ENCODE peak calls at places on chromosomes 11 and 22, in six cellular contexts. T is activated CD8-positive, alpha-beta memory T cell treated with anti-CD3 and anti-CD28 coated beads for 1 hour; M is gastrocnemius medialis; C is AG09319; L is GM13976; F is heart right ventricle. E is an unnamed sample.
A peak's percentile ranks its signal among the peaks of the same experiment; 100 is the strongest.

GRCh38 chr11:22802861-22803260 is 26.7 kb downstream of the SVIP start:
- DNase-seq in F (no peak), M (no peak), L (no peak), T (no peak), C (no peak), E (no peak)

GRCh38 chr11:12232160-12232559 is 121.8 kb downstream of the MICAL2 start:
- DNase-seq in L (no peak), C (no peak), M (no peak), F (no peak), T (no peak), E (no peak)

GRCh38 chr22:20823264-20823663 is 35.3 kb downstream of the PI4KA start:
- DNase-seq in L (no peak), M (no peak), F (no peak), C (no peak), T (no peak), E (no peak)

GRCh38 chr22:36658900-36659299 is 44.7 kb downstream of the CACNG2 start:
- DNase-seq in M (no peak), L (no peak), T (no peak), C (no peak), F (no peak), E (no peak)

GRCh38 chr22:49869855-49870712 is 16.4 kb downstream of the ZBED4 start:
- DNase-seq in L (no peak), C (no peak), F (no peak), M (no peak), T (no peak), E (no peak)

GRCh38 chr22:44672632-44673031 is 29.4 kb upstream of the PRR5 start:
- DNase-seq in M (no peak), C (no peak), L (no peak), T (no peak), F (no peak), E (no peak)

GRCh38 chr11:20387262-20388095 is at the start of gene PRMT3:
- DNase-seq in M (peak; percentile 92), F (peak; percentile 97), T (peak; percentile 80), C (peak; percentile 89), L (peak; percentile 97), E (peak; percentile 76)

GRCh38 chr11:77619576-77620198 is 17.9 kb downstream of the CLNS1A start:
- DNase-seq in T (no peak), M (no peak), L (peak; percentile 29), C (no peak), F (no peak), E (no peak)

GRCh38 chr22:44460287-44461082 is 37.5 kb downstream of the RTL6 start:
- DNase-seq in F (no peak), L (no peak), M (no peak), C (no peak), T (no peak), E (no peak)

GRCh38 chr11:80240245-80240644 is 799.4 kb upstream of the TENM4 start:
- DNase-seq in T (no peak), L (no peak), M (no peak), C (no peak), F (no peak), E (no peak)

GRCh38 chr11:107859459-107860239 is 1.1 kb upstream of the SLC35F2 start:
- DNase-seq in F (peak; percentile 43), L (peak; percentile 43), T (no peak), M (peak; percentile 30), C (no peak), E (no peak)

GRCh38 chr22:35544189-35544588 is 3.6 kb downstream of the RASD2 start:
- DNase-seq in M (no peak), C (no peak), L (no peak), F (no peak), T (no peak), E (no peak)

GRCh38 chr11:90805172-90805571 is 582.3 kb upstream of the CHORDC1 start:
- DNase-seq in C (no peak), M (no peak), T (no peak), L (no peak), F (no peak), E (no peak)

GRCh38 chr11:47914743-47915142 is 65.6 kb upstream of the PTPRJ start:
- DNase-seq in C (no peak), L (no peak), F (no peak), T (no peak), M (no peak), E (no peak)

GRCh38 chr11:110972640-110973039 is 260.4 kb upstream of the ARHGAP20 start:
- DNase-seq in T (no peak), C (peak; percentile 63), M (no peak), F (no peak), L (no peak), E (no peak)

GRCh38 chr11:65485820-65486219 is 13.0 kb upstream of the MALAT1 start:
- DNase-seq in T (no peak), F (no peak), L (no peak), M (peak; percentile 10), C (no peak), E (no peak)

GRCh38 chr11:84719935-84720577 is 907.1 kb downstream of the DLG2 start:
- DNase-seq in M (no peak), L (no peak), C (no peak), F (peak; percentile 11), T (no peak), E (no peak)

GRCh38 chr22:40361100-40361499 is 9.3 kb upstream of the SGSM3 start:
- DNase-seq in T (no peak), F (no peak), L (no peak), C (no peak), M (no peak), E (no peak)

GRCh38 chr11:61688368-61689163 is 8.4 kb downstream of the DAGLA start:
- DNase-seq in F (peak; percentile 70), T (no peak), C (peak; percentile 74), L (no peak), M (peak; percentile 77), E (no peak)

GRCh38 chr11:104000798-104001197 is 35.6 kb upstream of the DDI1 start:
- DNase-seq in T (no peak), F (no peak), M (no peak), L (no peak), C (no peak), E (no peak)

GRCh38 chr11:17014774-17015638 is 792 bp upstream of the PLEKHA7 start:
- DNase-seq in T (no peak), M (no peak), F (no peak), L (peak; percentile 76), C (no peak), E (no peak)

GRCh38 chr22:49391436-49391835 is 436.2 kb downstream of the BRD1 start:
- DNase-seq in L (no peak), F (no peak), T (no peak), M (no peak), C (no peak), E (no peak)

GRCh38 chr11:48107188-48107704 is 109.4 kb upstream of the OR4B1 start:
- DNase-seq in C (peak; percentile 11), L (peak; percentile 65), M (no peak), F (no peak), T (no peak), E (no peak)

GRCh38 chr11:62725686-62726085 is 1.6 kb downstream of the HNRNPUL2 start:
- DNase-seq in M (no peak), F (no peak), T (no peak), L (no peak), C (no peak), E (no peak)

GRCh38 chr22:41831383-41831782 is 1.5 kb upstream of the SREBF2 start:
- DNase-seq in M (peak; percentile 46), T (no peak), L (no peak), C (no peak), F (no peak), E (no peak)

GRCh38 chr22:24768537-24769374 is 5.8 kb downstream of the PIWIL3 start:
- DNase-seq in C (peak; percentile 18), F (no peak), L (peak; percentile 63), M (peak; percentile 16), T (no peak), E (no peak)

GRCh38 chr11:69894126-69895047 is 75.2 kb upstream of the FGF3 start:
- DNase-seq in M (no peak), T (no peak), F (no peak), C (no peak), L (no peak), E (no peak)

GRCh38 chr11:43735115-43735514 is 54.6 kb downstream of the HSD17B12 start:
- DNase-seq in T (no peak), F (no peak), C (no peak), L (no peak), M (no peak), E (no peak)

GRCh38 chr11:94127632-94128031 is 1.0 kb upstream of the PANX1 start:
- DNase-seq in M (no peak), F (no peak), T (no peak), L (no peak), C (no peak), E (no peak)

GRCh38 chr11:131609921-131610320 is 239.5 kb downstream of the NTM start:
- DNase-seq in M (no peak), T (no peak), F (no peak), C (no peak), L (no peak), E (no peak)

GRCh38 chr11:100956321-100956720 is 173.3 kb downstream of the PGR start:
- DNase-seq in M (no peak), L (no peak), F (no peak), T (no peak), C (no peak), E (no peak)

GRCh38 chr11:46120361-46120710 is 918 bp downstream of the PHF21A start:
- DNase-seq in F (peak; percentile 42), T (no peak), M (no peak), C (no peak), L (no peak), E (no peak)

GRCh38 chr11:71200172-71200716 is 52.1 kb downstream of the SHANK2 start:
- DNase-seq in T (no peak), C (no peak), L (no peak), M (no peak), F (no peak), E (no peak)

GRCh38 chr22:37865510-37865909 is 16.3 kb downstream of the EIF3L start:
- DNase-seq in L (no peak), F (no peak), C (no peak), M (no peak), T (no peak), E (no peak)

GRCh38 chr11:7020183-7020917 is at the start of the genes NLRP14 and ZNF214:
- DNase-seq in F (peak; percentile 91), C (peak; percentile 82), T (no peak), M (peak; percentile 84), L (peak; percentile 81), E (peak; percentile 4)

GRCh38 chr11:13026722-13027121 is 17.6 kb downstream of the RASSF10 start:
- DNase-seq in M (no peak), F (no peak), T (no peak), C (no peak), L (no peak), E (no peak)

GRCh38 chr22:19231986-19232385 is 53.5 kb upstream of the SLC25A1 start:
- DNase-seq in F (no peak), C (no peak), L (no peak), T (no peak), M (no peak), E (no peak)

GRCh38 chr11:87897079-87897478 is 278.2 kb downstream of the RAB38 start:
- DNase-seq in M (no peak), T (no peak), F (no peak), C (no peak), L (no peak), E (no peak)

GRCh38 chr11:112753706-112754105 is 207.5 kb upstream of the NCAM1 start:
- DNase-seq in M (peak; percentile 28), T (no peak), F (no peak), L (no peak), C (no peak), E (no peak)